ENCODE peak calls at places on chromosomes 3 and 15, in five cellular contexts. One of them, this sample, is unnamed.

GRCh38 chr3:15903164-15903563 is 105.4 kb upstream of the ANKRD28 start:
- DNase-seq in coronary artery: no peak
- DNase-seq in AG09309: peak; percentile 28
- DNase-seq in heart left ventricle: no peak
- DNase-seq in foreskin fibroblast: peak; percentile 47
- DNase-seq in this sample: no peak

GRCh38 chr3:138933068-138933668 is 13.8 kb downstream of the FOXL2 start:
- DNase-seq in coronary artery: no peak
- DNase-seq in AG09309: no peak
- DNase-seq in heart left ventricle: no peak
- DNase-seq in foreskin fibroblast: no peak
- DNase-seq in this sample: no peak

GRCh38 chr3:193978446-193978845 is 157.5 kb upstream of the HES1 start:
- DNase-seq in coronary artery: no peak
- DNase-seq in AG09309: no peak
- DNase-seq in heart left ventricle: no peak
- DNase-seq in foreskin fibroblast: no peak
- DNase-seq in this sample: no peak

GRCh38 chr3:62911531-62911930 is 36.3 kb upstream of the CADPS start:
- DNase-seq in coronary artery: no peak
- DNase-seq in AG09309: no peak
- DNase-seq in heart left ventricle: no peak
- DNase-seq in foreskin fibroblast: no peak
- DNase-seq in this sample: no peak

GRCh38 chr15:74611341-74611740 is 4.3 kb upstream of the CLK3 start:
- DNase-seq in coronary artery: no peak
- DNase-seq in AG09309: no peak
- DNase-seq in heart left ventricle: no peak
- DNase-seq in foreskin fibroblast: no peak
- DNase-seq in this sample: no peak

GRCh38 chr3:197913981-197914380 is 36.0 kb upstream of the RPL35A start:
- DNase-seq in coronary artery: no peak
- DNase-seq in AG09309: no peak
- DNase-seq in heart left ventricle: no peak
- DNase-seq in foreskin fibroblast: no peak
- DNase-seq in this sample: no peak

GRCh38 chr3:190345027-190345821 is 23.0 kb upstream of the CLDN1 start:
- DNase-seq in coronary artery: no peak
- DNase-seq in AG09309: peak; percentile 80
- DNase-seq in heart left ventricle: no peak
- DNase-seq in foreskin fibroblast: peak; percentile 89
- DNase-seq in this sample: no peak

GRCh38 chr3:66482005-66482404 is 18.8 kb downstream of the LRIG1 start:
- DNase-seq in coronary artery: no peak
- DNase-seq in AG09309: no peak
- DNase-seq in heart left ventricle: no peak
- DNase-seq in foreskin fibroblast: no peak
- DNase-seq in this sample: no peak

GRCh38 chr3:193883551-193883950 is 252.4 kb upstream of the HES1 start:
- DNase-seq in coronary artery: no peak
- DNase-seq in AG09309: no peak
- DNase-seq in heart left ventricle: no peak
- DNase-seq in foreskin fibroblast: no peak
- DNase-seq in this sample: no peak

GRCh38 chr3:17135696-17136095 is 250.9 kb downstream of the PLCL2 start:
- DNase-seq in coronary artery: no peak
- DNase-seq in AG09309: no peak
- DNase-seq in heart left ventricle: no peak
- DNase-seq in foreskin fibroblast: no peak
- DNase-seq in this sample: no peak

GRCh38 chr3:63387568-63387967 is 109.5 kb downstream of the SYNPR start:
- DNase-seq in coronary artery: no peak
- DNase-seq in AG09309: no peak
- DNase-seq in heart left ventricle: no peak
- DNase-seq in foreskin fibroblast: peak; percentile 2
- DNase-seq in this sample: no peak

GRCh38 chr3:12490547-12490946 is 6.3 kb downstream of the TSEN2 start:
- DNase-seq in coronary artery: peak; percentile 28
- DNase-seq in AG09309: no peak
- DNase-seq in heart left ventricle: no peak
- DNase-seq in foreskin fibroblast: no peak
- DNase-seq in this sample: no peak

GRCh38 chr3:1971780-1972179 is 126.9 kb upstream of the CNTN4 start:
- DNase-seq in coronary artery: no peak
- DNase-seq in AG09309: peak; percentile 25
- DNase-seq in heart left ventricle: no peak
- DNase-seq in foreskin fibroblast: no peak
- DNase-seq in this sample: no peak

GRCh38 chr3:172159962-172160538 is 120.7 kb downstream of the FNDC3B start:
- DNase-seq in coronary artery: peak; percentile 76
- DNase-seq in AG09309: no peak
- DNase-seq in heart left ventricle: no peak
- DNase-seq in foreskin fibroblast: no peak
- DNase-seq in this sample: no peak

GRCh38 chr3:64940949-64941348 is 253.1 kb upstream of the ADAMTS9 start:
- DNase-seq in coronary artery: no peak
- DNase-seq in AG09309: no peak
- DNase-seq in heart left ventricle: no peak
- DNase-seq in foreskin fibroblast: no peak
- DNase-seq in this sample: no peak

GRCh38 chr15:74955796-74956647 is 550 bp downstream of the RPP25 start:
- DNase-seq in coronary artery: peak; percentile 81
- DNase-seq in AG09309: no peak
- DNase-seq in heart left ventricle: peak; percentile 88
- DNase-seq in foreskin fibroblast: peak; percentile 72
- DNase-seq in this sample: peak; percentile 58

GRCh38 chr3:12708584-12709192 is 44.8 kb upstream of the RAF1 start:
- DNase-seq in coronary artery: peak; percentile 76
- DNase-seq in AG09309: peak; percentile 82
- DNase-seq in heart left ventricle: no peak
- DNase-seq in foreskin fibroblast: peak; percentile 84
- DNase-seq in this sample: no peak

GRCh38 chr15:84911879-84912660 is 27.6 kb downstream of the SLC28A1 start:
- DNase-seq in coronary artery: peak; percentile 98
- DNase-seq in AG09309: peak; percentile 97
- DNase-seq in heart left ventricle: peak; percentile 90
- DNase-seq in foreskin fibroblast: peak; percentile 97
- DNase-seq in this sample: no peak

GRCh38 chr3:149388001-149388435 is 10.6 kb upstream of the TM4SF1 start:
- DNase-seq in coronary artery: no peak
- DNase-seq in AG09309: peak; percentile 87
- DNase-seq in heart left ventricle: no peak
- DNase-seq in foreskin fibroblast: peak; percentile 80
- DNase-seq in this sample: no peak

GRCh38 chr3:48038971-48039481 is 22.8 kb upstream of the MAP4 start:
- DNase-seq in coronary artery: no peak
- DNase-seq in AG09309: no peak
- DNase-seq in heart left ventricle: no peak
- DNase-seq in foreskin fibroblast: no peak
- DNase-seq in this sample: no peak

GRCh38 chr3:188243124-188243795 is 89.3 kb downstream of the LPP start:
- DNase-seq in coronary artery: no peak
- DNase-seq in AG09309: no peak
- DNase-seq in heart left ventricle: no peak
- DNase-seq in foreskin fibroblast: no peak
- DNase-seq in this sample: no peak

GRCh38 chr15:84715442-84716035 is 400 bp downstream of the SEC11A start:
- DNase-seq in coronary artery: no peak
- DNase-seq in AG09309: no peak
- DNase-seq in heart left ventricle: no peak
- DNase-seq in foreskin fibroblast: no peak
- DNase-seq in this sample: peak; percentile 9

GRCh38 chr3:188037116-188037718 is 116.7 kb upstream of the LPP start:
- DNase-seq in coronary artery: no peak
- DNase-seq in AG09309: no peak
- DNase-seq in heart left ventricle: no peak
- DNase-seq in foreskin fibroblast: no peak
- DNase-seq in this sample: no peak

GRCh38 chr3:114207768-114208167 is 28.9 kb upstream of the DRD3 start:
- DNase-seq in coronary artery: no peak
- DNase-seq in AG09309: no peak
- DNase-seq in heart left ventricle: no peak
- DNase-seq in foreskin fibroblast: no peak
- DNase-seq in this sample: no peak

GRCh38 chr3:114205541-114205940 is 26.7 kb upstream of the DRD3 start:
- DNase-seq in coronary artery: no peak
- DNase-seq in AG09309: no peak
- DNase-seq in heart left ventricle: no peak
- DNase-seq in foreskin fibroblast: no peak
- DNase-seq in this sample: no peak

GRCh38 chr3:114206342-114206741 is 27.5 kb upstream of the DRD3 start:
- DNase-seq in coronary artery: no peak
- DNase-seq in AG09309: no peak
- DNase-seq in heart left ventricle: no peak
- DNase-seq in foreskin fibroblast: no peak
- DNase-seq in this sample: no peak
- TF ChIP-seq CTCF in coronary artery: no peak
- TF ChIP-seq CTCF in AG09309: no peak
- TF ChIP-seq CTCF in heart left ventricle: no peak
- TF ChIP-seq CTCF in foreskin fibroblast: no peak
- TF ChIP-seq CTCF in this sample: no peak

DNA sequence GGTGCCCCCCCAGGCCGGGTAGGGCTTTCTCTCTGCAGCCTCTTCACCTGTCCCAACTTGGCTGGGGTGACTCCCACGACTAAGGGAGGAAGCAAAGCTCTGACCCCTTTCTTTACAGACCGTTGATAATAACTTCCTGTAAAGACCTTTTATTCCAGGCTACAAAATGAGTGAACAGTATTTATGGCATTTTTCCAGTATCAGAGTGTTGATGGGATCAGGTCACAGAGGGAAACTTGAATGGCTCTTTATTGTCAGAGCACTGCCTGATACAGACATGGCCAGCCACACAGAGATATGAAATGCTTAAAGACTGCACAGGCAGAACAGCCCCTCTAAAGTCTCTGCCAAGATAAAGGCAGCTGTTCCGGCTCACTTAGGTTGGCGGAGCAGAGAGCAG is 1033.9 kb upstream of the NR2F2 start:
- DNase-seq in coronary artery: no peak
- DNase-seq in AG09309: no peak
- DNase-seq in heart left ventricle: no peak
- DNase-seq in foreskin fibroblast: no peak
- DNase-seq in this sample: no peak
- TF ChIP-seq CTCF in coronary artery: no peak
- TF ChIP-seq CTCF in AG09309: no peak
- TF ChIP-seq CTCF in heart left ventricle: no peak
- TF ChIP-seq CTCF in foreskin fibroblast: no peak
- TF ChIP-seq CTCF in this sample: no peak

DNA sequence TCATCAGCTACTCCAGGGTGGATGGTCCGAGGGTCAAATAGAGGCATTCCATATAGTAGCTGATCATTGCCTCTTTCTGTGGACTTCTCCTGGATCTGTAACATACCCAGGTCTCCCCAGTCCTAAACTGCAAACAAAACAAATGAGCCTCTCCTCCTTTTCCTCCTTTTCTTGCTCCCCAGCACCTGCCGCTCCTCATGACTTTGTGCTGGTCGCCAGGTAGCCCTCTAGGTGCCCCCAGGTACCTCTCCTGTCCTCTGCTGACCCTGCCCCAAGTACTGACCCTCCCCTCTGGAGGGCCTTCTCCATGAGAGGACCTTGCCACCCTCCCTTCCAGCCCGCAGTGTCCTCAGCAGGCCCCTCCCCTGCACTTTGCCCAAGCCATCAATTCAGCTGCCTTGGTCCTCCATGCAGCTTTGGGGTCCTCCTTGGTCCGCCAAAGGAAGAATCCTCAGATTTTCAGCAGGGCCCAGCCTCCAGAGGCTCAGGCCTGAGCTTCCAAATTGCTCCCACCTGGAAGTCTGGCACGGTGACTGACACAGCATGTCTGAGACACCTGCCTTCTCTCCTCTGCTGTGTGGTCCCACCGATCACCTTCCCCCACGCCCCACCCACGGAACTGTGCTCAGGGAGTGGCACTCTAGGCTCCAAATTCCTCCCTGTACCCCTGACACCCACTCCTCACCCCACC is 111.0 kb downstream of the LRRK1 start:
- DNase-seq in coronary artery: peak; percentile 65
- DNase-seq in AG09309: no peak
- DNase-seq in heart left ventricle: peak; percentile 12
- DNase-seq in foreskin fibroblast: no peak
- DNase-seq in this sample: peak; percentile 0
- TF ChIP-seq CTCF in coronary artery: no peak
- TF ChIP-seq CTCF in AG09309: no peak
- TF ChIP-seq CTCF in heart left ventricle: no peak
- TF ChIP-seq CTCF in foreskin fibroblast: no peak
- TF ChIP-seq CTCF in this sample: no peak

DNA sequence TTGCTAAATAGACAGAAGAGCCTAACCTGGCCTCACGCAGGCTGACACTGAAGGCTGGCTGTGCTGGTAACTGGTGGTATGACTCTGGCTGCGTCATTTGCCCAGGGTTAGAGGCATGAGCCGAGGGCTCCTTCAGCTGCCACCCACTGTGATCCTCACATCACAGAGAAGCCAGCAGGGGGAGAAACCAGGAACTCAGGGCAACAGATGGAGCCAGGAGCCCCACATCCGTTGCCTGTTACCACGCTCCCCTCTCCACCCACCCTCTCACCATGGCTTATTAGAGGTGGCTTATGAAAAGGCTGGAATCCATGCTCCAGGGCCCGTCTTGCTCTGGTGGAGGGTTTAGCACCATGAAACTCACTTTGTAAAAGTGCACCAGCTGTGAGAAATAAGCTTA is 60.7 kb downstream of the ASB7 start:
- DNase-seq in coronary artery: no peak
- DNase-seq in AG09309: no peak
- DNase-seq in heart left ventricle: no peak
- DNase-seq in foreskin fibroblast: no peak
- DNase-seq in this sample: no peak
- TF ChIP-seq CTCF in coronary artery: no peak
- TF ChIP-seq CTCF in AG09309: peak; percentile 33
- TF ChIP-seq CTCF in heart left ventricle: no peak
- TF ChIP-seq CTCF in foreskin fibroblast: peak; percentile 24
- TF ChIP-seq CTCF in this sample: peak; percentile 16

GRCh38 chr3:131895766-131896165 is 139.0 kb downstream of the CPNE4 start:
- DNase-seq in coronary artery: no peak
- DNase-seq in AG09309: no peak
- DNase-seq in heart left ventricle: no peak
- DNase-seq in foreskin fibroblast: no peak
- DNase-seq in this sample: no peak

GRCh38 chr3:131896285-131896684 is 138.5 kb downstream of the CPNE4 start:
- DNase-seq in coronary artery: no peak
- DNase-seq in AG09309: no peak
- DNase-seq in heart left ventricle: no peak
- DNase-seq in foreskin fibroblast: no peak
- DNase-seq in this sample: no peak

GRCh38 chr3:131892331-131892730 is 142.5 kb downstream of the CPNE4 start:
- DNase-seq in coronary artery: no peak
- DNase-seq in AG09309: no peak
- DNase-seq in heart left ventricle: no peak
- DNase-seq in foreskin fibroblast: no peak
- DNase-seq in this sample: no peak
- TF ChIP-seq CTCF in coronary artery: no peak
- TF ChIP-seq CTCF in AG09309: no peak
- TF ChIP-seq CTCF in heart left ventricle: no peak
- TF ChIP-seq CTCF in foreskin fibroblast: no peak
- TF ChIP-seq CTCF in this sample: peak; percentile 33

This sample was measured in neural crest cell.